ENCODE peak calls at places on chromosomes 5 and 9, in ten cellular contexts. B is WTC11, T is left lobe of liver, Y is thoracic aorta, S is EH, W is frontal cortex, C is iris pigment epithelial cell, O is HS-27A, I is endothelial cell, R is PC-3. A is an unnamed sample.

GRCh38 chr9:89047667-89048066 is 56.4 kb downstream of the S1PR3 start:
- DNase-seq in I (no peak), Y (no peak), W (no peak), B (no peak), R (no peak), O (no peak), S (no peak), C (no peak), T (no peak), A (no peak)

GRCh38 chr5:147290261-147290660 is 55.4 kb downstream of the STK32A start:
- DNase-seq in B (no peak), T (no peak), I (no peak), W (no peak), C (no peak), R (no peak), O (no peak), S (no peak), Y (no peak), A (no peak)

GRCh38 chr9:109974143-109974917 is 194.3 kb downstream of the PALM2AKAP2 start:
- DNase-seq in O (no peak), I (no peak), S (no peak), T (peak), C (no peak), Y (no peak), B (no peak), R (no peak), W (peak), A (peak)

GRCh38 chr9:21747171-21747570 is 55.3 kb upstream of the MTAP start:
- DNase-seq in T (no peak), S (peak), Y (no peak), O (no peak), I (no peak), W (no peak), B (no peak), C (peak), R (peak), A (peak)

GRCh38 chr9:114811301-114811700 is 5.5 kb upstream of the TNFSF15 start:
- DNase-seq in C (no peak), B (no peak), I (no peak), R (peak), Y (no peak), S (no peak), O (no peak), T (no peak), W (no peak), A (peak)

GRCh38 chr5:15008476-15008875 is 136.9 kb upstream of the ANKH start:
- DNase-seq in T (peak), C (peak), B (peak), O (peak), Y (peak), W (no peak), R (peak), I (no peak), S (peak), A (peak)

GRCh38 chr5:122726990-122727616 is 47.8 kb upstream of the SNX2 start:
- DNase-seq in B (no peak), S (peak), Y (no peak), C (peak), I (no peak), W (no peak), R (peak), T (no peak), O (no peak), A (peak)

GRCh38 chr9:76873056-76873792 is 32.7 kb downstream of the PRUNE2 start:
- DNase-seq in W (no peak), S (peak), R (no peak), O (no peak), C (no peak), T (no peak), B (peak), I (peak), Y (no peak), A (no peak)

GRCh38 chr5:31934156-31934555 is 240.0 kb downstream of the GOLPH3 start:
- DNase-seq in O (no peak), W (no peak), R (peak), B (no peak), C (no peak), T (no peak), I (no peak), S (no peak), Y (no peak), A (peak)

GRCh38 chr9:20264896-20265295 is 357.4 kb downstream of the MLLT3 start:
- DNase-seq in Y (no peak), S (no peak), C (no peak), I (no peak), T (no peak), O (no peak), B (no peak), R (no peak), W (no peak), A (no peak)

GRCh38 chr5:55694152-55694830 is 17.8 kb downstream of the SLC38A9 start:
- DNase-seq in I (no peak), R (peak), O (no peak), Y (no peak), W (no peak), S (peak), B (no peak), C (peak), T (no peak), A (peak)

GRCh38 chr5:76332102-76332501 is 71.0 kb upstream of the IQGAP2 start:
- DNase-seq in I (no peak), B (no peak), W (no peak), O (no peak), S (no peak), Y (no peak), R (no peak), C (no peak), T (no peak), A (peak)

GRCh38 chr5:133796186-133796585 is 172.2 kb downstream of the C5orf15 start:
- DNase-seq in R (no peak), S (no peak), I (no peak), O (no peak), B (no peak), T (no peak), C (no peak), Y (no peak), W (no peak), A (no peak)

GRCh38 chr5:39730011-39730410 is 305.2 kb upstream of the DAB2 start:
- DNase-seq in C (no peak), S (no peak), B (no peak), W (no peak), Y (no peak), R (peak), O (no peak), T (no peak), I (no peak), A (peak)

GRCh38 chr9:95031711-95032461 is 285.6 kb downstream of the FANCC start:
- DNase-seq in B (no peak), O (no peak), Y (no peak), T (no peak), I (no peak), C (no peak), S (no peak), W (no peak), R (no peak), A (no peak)

GRCh38 chr5:149170292-149170691 is 29.0 kb downstream of the ABLIM3 start:
- DNase-seq in W (no peak), B (no peak), R (no peak), C (no peak), T (no peak), I (no peak), S (no peak), Y (no peak), O (no peak), A (no peak)

GRCh38 chr9:77011973-77012817 is 7.3 kb upstream of the FOXB2 start:
- DNase-seq in O (no peak), I (peak), Y (no peak), W (peak), R (peak), C (peak), B (peak), S (peak), T (peak), A (peak)

GRCh38 chr5:10262121-10262774 is 12.2 kb downstream of the CCT5 start:
- DNase-seq in B (no peak), O (no peak), R (no peak), S (no peak), I (no peak), Y (no peak), T (no peak), C (no peak), W (no peak), A (no peak)

GRCh38 chr9:83327323-83327722 is 210.9 kb downstream of the FRMD3 start:
- DNase-seq in S (peak), W (no peak), B (no peak), R (no peak), Y (no peak), O (no peak), T (no peak), C (no peak), I (no peak), A (peak)

GRCh38 chr9:121369595-121370265 is at the start of gene STOM:
- DNase-seq in C (peak), B (no peak), W (no peak), S (peak), I (no peak), O (peak), R (peak), Y (peak), T (peak), A (peak)

GRCh38 chr5:23877847-23878246 is 370.4 kb downstream of the PRDM9 start:
- DNase-seq in R (no peak), C (no peak), O (no peak), T (no peak), Y (no peak), B (no peak), I (no peak), S (no peak), W (no peak), A (no peak)

GRCh38 chr5:154190652-154191304 is at the start of gene GALNT10:
- DNase-seq in B (no peak), T (peak), W (peak), O (no peak), Y (no peak), I (peak), R (peak), S (peak), C (peak), A (no peak)

A was measured in renal cortical epithelial cell.